ENCODE peak calls at places on chromosomes 13 and 19, in eight cellular contexts. V is thoracic aorta, P is psoas muscle, C is stomach, S is heart left ventricle, Z is mucosa of descending colon, H is cardiac muscle cell, Y is H9. L is an unnamed sample. For H3K4me1, the result is how much of the 10 kb centered on the place peaks cover.

GRCh38 chr13:27126877-27127276 is 44.7 kb downstream of the USP12 start:
- DNase-seq in H (no peak), V (no peak), P (no peak), C (no peak), Y (no peak), S (no peak), Z (no peak), L (no peak)

GRCh38 chr19:18764591-18765051 is 26.5 kb downstream of the COMP start:
- DNase-seq in H (no peak), V (no peak), Y (no peak), P (no peak), C (no peak), S (no peak), Z (no peak), L (no peak)

GRCh38 chr13:112117955-112118302 is 51.0 kb downstream of the SOX1 start:
- DNase-seq in H (no peak), Y (no peak), P (no peak), C (peak), V (no peak), S (no peak), Z (peak), L (no peak)

GRCh38 chr13:100363874-100364273 is 224.7 kb downstream of the GGACT start:
- DNase-seq in Y (no peak), C (no peak), Z (no peak), P (no peak), V (no peak), H (no peak), S (no peak), L (no peak)

GRCh38 chr19:33424181-33424580 is 50.7 kb downstream of the CEBPG start:
- DNase-seq in S (no peak), V (no peak), C (no peak), Z (peak), H (no peak), Y (no peak), P (no peak), L (no peak)

GRCh38 chr19:34482380-34483250 is 1.1 kb downstream of the WTIP start:
- DNase-seq in P (no peak), S (no peak), Z (no peak), C (no peak), H (peak), V (no peak), Y (no peak), L (no peak)

GRCh38 chr13:60627071-60627686 is 230.2 kb downstream of the TDRD3 start:
- DNase-seq in Y (peak), C (no peak), P (no peak), Z (no peak), S (no peak), H (peak), V (no peak), L (peak)

GRCh38 chr13:71320452-71320851 is 546.6 kb downstream of the DACH1 start:
- DNase-seq in H (peak), Z (no peak), P (no peak), C (no peak), S (no peak), Y (no peak), V (no peak), L (no peak)

GRCh38 chr13:27024781-27025492 is 146.7 kb downstream of the USP12 start:
- DNase-seq in C (no peak), V (no peak), H (no peak), Y (peak), Z (no peak), S (no peak), P (no peak), L (no peak)

GRCh38 chr19:4140237-4140711 is 13.2 kb upstream of the CREB3L3 start:
- DNase-seq in Y (peak), S (no peak), P (no peak), C (no peak), H (peak), V (no peak), Z (peak), L (peak)

GRCh38 chr19:28532765-28533341 is 680.1 kb downstream of the UQCRFS1 start:
- DNase-seq in P (no peak), S (no peak), C (no peak), H (no peak), Z (no peak), V (no peak), Y (no peak), L (no peak)

GRCh38 chr19:17319473-17320238 is 10.3 kb downstream of the DDA1 start:
- DNase-seq in H (no peak), V (no peak), S (no peak), Z (no peak), Y (no peak), P (no peak), C (no peak), L (no peak)
- H3K4me1 ChIP-seq in H (under half), V (under half), S (under half), Z (under half), Y (under half), P (under half), C (under half), L (under half)

GRCh38 chr13:50401721-50402510 is 386.7 kb downstream of the KCNRG start:
- DNase-seq in Z (no peak), C (no peak), P (no peak), S (no peak), H (no peak), V (no peak), Y (no peak), L (no peak)
- H3K4me1 ChIP-seq in Z (under half), C (under half), P (under half), S (under half), H (under half), V (under half), Y (under half), L (under half)

GRCh38 chr19:41861846-41862245 is 1.8 kb downstream of the RPS19 start:
- DNase-seq in Y (no peak), H (no peak), P (peak), S (no peak), C (no peak), V (no peak), Z (no peak), L (no peak)
- H3K4me1 ChIP-seq in Y (under half), H (under half), P (under half), S (under half), C (half or more), V (under half), Z (under half), L (half or more)

GRCh38 chr13:30148791-30149190 is 158.6 kb downstream of the KATNAL1 start:
- DNase-seq in V (no peak), H (no peak), S (no peak), P (no peak), Y (no peak), C (no peak), Z (no peak), L (no peak)

GRCh38 chr13:30147380-30147779 is 160.0 kb downstream of the KATNAL1 start:
- DNase-seq in P (no peak), V (no peak), C (no peak), H (no peak), S (no peak), Z (no peak), Y (no peak), L (no peak)

GRCh38 chr13:30143671-30144400 is 163.5 kb downstream of the KATNAL1 start:
- DNase-seq in Y (no peak), V (no peak), S (no peak), P (no peak), C (no peak), Z (no peak), H (no peak), L (no peak)

GRCh38 chr13:30148171-30148754 is 159.1 kb downstream of the KATNAL1 start:
- DNase-seq in V (no peak), C (no peak), H (no peak), S (no peak), Y (no peak), Z (no peak), P (no peak), L (no peak)

DNA sequence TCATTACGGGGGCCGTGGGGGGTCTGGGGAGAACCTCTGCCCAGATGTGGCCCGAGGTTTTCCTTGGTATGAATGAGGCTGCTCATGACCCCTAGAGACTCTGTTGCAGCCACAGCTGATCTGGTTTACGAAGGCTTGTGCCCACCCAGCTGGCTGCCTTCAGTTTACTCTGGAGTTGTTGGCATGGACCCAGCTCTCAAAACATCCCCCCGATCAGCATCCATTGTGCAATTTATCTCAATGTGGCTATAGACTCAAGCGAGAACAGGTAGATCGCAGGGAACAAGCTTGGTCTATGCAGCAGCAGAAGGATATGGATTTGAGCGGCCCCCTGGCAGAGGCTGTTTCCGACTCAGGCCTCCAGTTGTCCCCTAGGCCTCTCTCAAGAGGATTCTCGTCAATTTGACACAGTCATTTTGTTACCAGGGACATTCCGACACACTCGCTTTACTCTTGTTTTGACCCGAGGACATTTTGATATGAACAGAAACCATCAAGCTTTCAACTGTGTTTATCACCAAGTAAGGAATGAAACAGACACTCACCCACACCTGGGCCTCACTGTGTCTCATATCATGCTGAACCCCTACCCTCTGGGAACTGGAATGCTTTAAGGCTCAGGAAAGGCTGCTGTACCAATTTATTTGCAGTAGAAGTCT is 161.5 kb downstream of the KATNAL1 start:
- DNase-seq in C (no peak), V (no peak), H (no peak), S (no peak), Z (no peak), P (no peak), Y (no peak), L (no peak)
- H3K4me1 ChIP-seq in C (under half), V (under half), H (under half), S (under half), Z (under half), P (under half), Y (under half), L (under half)

GRCh38 chr19:47615714-47616113 is 6.8 kb downstream of the BICRA start:
- DNase-seq in Y (no peak), V (no peak), C (no peak), S (no peak), H (no peak), Z (no peak), P (no peak), L (no peak)

GRCh38 chr19:47615230-47615629 is 6.3 kb downstream of the BICRA start:
- DNase-seq in Z (no peak), H (no peak), S (no peak), C (no peak), Y (no peak), P (no peak), V (no peak), L (no peak)

GRCh38 chr19:47610902-47611301 is 2.0 kb downstream of the BICRA start:
- DNase-seq in Z (no peak), Y (no peak), H (no peak), C (peak), P (no peak), S (peak), V (no peak), L (peak)

GRCh38 chr19:47613165-47614146 is 4.5 kb downstream of the BICRA start:
- DNase-seq in P (no peak), Y (peak), C (no peak), S (no peak), Z (no peak), H (peak), V (no peak), L (no peak)

GRCh38 chr19:47614559-47614958 is 5.6 kb downstream of the BICRA start:
- DNase-seq in S (no peak), Z (no peak), P (no peak), H (no peak), Y (no peak), V (no peak), C (no peak), L (no peak)
- H3K4me1 ChIP-seq in S (half or more), Z (under half), P (half or more), H (under half), Y (under half), V (under half), C (half or more), L (under half)

L was measured in body of pancreas.